ENCODE peak calls at places on chromosomes 11 and 22, in five cellular contexts. One of them, this sample, is unnamed.

GRCh38 chr11:133920109-133920990 is 36.4 kb downstream of the IGSF9B start:
- DNase-seq in NCI-H1092: no peak
- DNase-seq in fibroblast of mammary gland: no peak
- DNase-seq in activated CD4-positive, alpha-beta T cell treated with anti-CD3 and anti-CD28 coated beads, Interleukin-2, amount 50 U/mL, for 48 hours: no peak
- DNase-seq in hepatocyte: no peak
- DNase-seq in this sample: no peak

GRCh38 chr11:67316882-67317364 is 13.6 kb downstream of the SSH3 start:
- DNase-seq in NCI-H1092: no peak
- DNase-seq in fibroblast of mammary gland: peak
- DNase-seq in activated CD4-positive, alpha-beta T cell treated with anti-CD3 and anti-CD28 coated beads, Interleukin-2, amount 50 U/mL, for 48 hours: no peak
- DNase-seq in hepatocyte: no peak
- DNase-seq in this sample: no peak

GRCh38 chr11:12540913-12541587 is 133.2 kb upstream of the TEAD1 start:
- DNase-seq in NCI-H1092: no peak
- DNase-seq in fibroblast of mammary gland: peak
- DNase-seq in activated CD4-positive, alpha-beta T cell treated with anti-CD3 and anti-CD28 coated beads, Interleukin-2, amount 50 U/mL, for 48 hours: no peak
- DNase-seq in hepatocyte: peak
- DNase-seq in this sample: no peak

GRCh38 chr11:130522284-130522961 is 74.0 kb downstream of the ADAMTS15 start:
- DNase-seq in NCI-H1092: no peak
- DNase-seq in fibroblast of mammary gland: peak
- DNase-seq in activated CD4-positive, alpha-beta T cell treated with anti-CD3 and anti-CD28 coated beads, Interleukin-2, amount 50 U/mL, for 48 hours: no peak
- DNase-seq in hepatocyte: peak
- DNase-seq in this sample: no peak

GRCh38 chr11:8733847-8734246 is 51.3 kb downstream of the RPL27A start:
- DNase-seq in NCI-H1092: no peak
- DNase-seq in fibroblast of mammary gland: no peak
- DNase-seq in activated CD4-positive, alpha-beta T cell treated with anti-CD3 and anti-CD28 coated beads, Interleukin-2, amount 50 U/mL, for 48 hours: no peak
- DNase-seq in hepatocyte: no peak
- DNase-seq in this sample: no peak

GRCh38 chr11:107565219-107565937 is at the start of gene ALKBH8:
- DNase-seq in NCI-H1092: peak
- DNase-seq in fibroblast of mammary gland: peak
- DNase-seq in activated CD4-positive, alpha-beta T cell treated with anti-CD3 and anti-CD28 coated beads, Interleukin-2, amount 50 U/mL, for 48 hours: peak
- DNase-seq in hepatocyte: peak
- DNase-seq in this sample: peak

GRCh38 chr11:64996710-64997380 is at the start of gene BATF2:
- DNase-seq in NCI-H1092: peak
- DNase-seq in fibroblast of mammary gland: peak
- DNase-seq in activated CD4-positive, alpha-beta T cell treated with anti-CD3 and anti-CD28 coated beads, Interleukin-2, amount 50 U/mL, for 48 hours: no peak
- DNase-seq in hepatocyte: peak
- DNase-seq in this sample: no peak

GRCh38 chr11:6604081-6604626 is 580 bp downstream of the ILK start:
- DNase-seq in NCI-H1092: no peak
- DNase-seq in fibroblast of mammary gland: peak
- DNase-seq in activated CD4-positive, alpha-beta T cell treated with anti-CD3 and anti-CD28 coated beads, Interleukin-2, amount 50 U/mL, for 48 hours: peak
- DNase-seq in hepatocyte: peak
- DNase-seq in this sample: no peak

GRCh38 chr11:55707029-55707428 is 45.0 kb downstream of the OR4C6 start:
- DNase-seq in NCI-H1092: peak
- DNase-seq in fibroblast of mammary gland: peak
- DNase-seq in activated CD4-positive, alpha-beta T cell treated with anti-CD3 and anti-CD28 coated beads, Interleukin-2, amount 50 U/mL, for 48 hours: no peak
- DNase-seq in hepatocyte: peak
- DNase-seq in this sample: peak

GRCh38 chr11:120632579-120632978 is 121.0 kb downstream of the GRIK4 start:
- DNase-seq in NCI-H1092: no peak
- DNase-seq in fibroblast of mammary gland: no peak
- DNase-seq in activated CD4-positive, alpha-beta T cell treated with anti-CD3 and anti-CD28 coated beads, Interleukin-2, amount 50 U/mL, for 48 hours: no peak
- DNase-seq in hepatocyte: no peak
- DNase-seq in this sample: no peak

GRCh38 chr22:33051960-33052839 is 6.0 kb downstream of the SYN3 start:
- DNase-seq in NCI-H1092: no peak
- DNase-seq in fibroblast of mammary gland: no peak
- DNase-seq in activated CD4-positive, alpha-beta T cell treated with anti-CD3 and anti-CD28 coated beads, Interleukin-2, amount 50 U/mL, for 48 hours: no peak
- DNase-seq in hepatocyte: no peak
- DNase-seq in this sample: no peak

GRCh38 chr22:44385781-44386180 is 73.0 kb upstream of the SHISAL1 start:
- DNase-seq in NCI-H1092: no peak
- DNase-seq in fibroblast of mammary gland: no peak
- DNase-seq in activated CD4-positive, alpha-beta T cell treated with anti-CD3 and anti-CD28 coated beads, Interleukin-2, amount 50 U/mL, for 48 hours: no peak
- DNase-seq in hepatocyte: no peak
- DNase-seq in this sample: no peak

GRCh38 chr22:47372596-47373385 is 610.3 kb downstream of the TBC1D22A start:
- DNase-seq in NCI-H1092: no peak
- DNase-seq in fibroblast of mammary gland: no peak
- DNase-seq in activated CD4-positive, alpha-beta T cell treated with anti-CD3 and anti-CD28 coated beads, Interleukin-2, amount 50 U/mL, for 48 hours: no peak
- DNase-seq in hepatocyte: no peak
- DNase-seq in this sample: no peak

GRCh38 chr11:130178992-130179391 is 19.4 kb downstream of the ST14 start:
- DNase-seq in NCI-H1092: no peak
- DNase-seq in fibroblast of mammary gland: no peak
- DNase-seq in activated CD4-positive, alpha-beta T cell treated with anti-CD3 and anti-CD28 coated beads, Interleukin-2, amount 50 U/mL, for 48 hours: no peak
- DNase-seq in hepatocyte: no peak
- DNase-seq in this sample: no peak

GRCh38 chr22:49289822-49290221 is 537.9 kb downstream of the BRD1 start:
- DNase-seq in NCI-H1092: no peak
- DNase-seq in fibroblast of mammary gland: no peak
- DNase-seq in activated CD4-positive, alpha-beta T cell treated with anti-CD3 and anti-CD28 coated beads, Interleukin-2, amount 50 U/mL, for 48 hours: no peak
- DNase-seq in hepatocyte: no peak
- DNase-seq in this sample: no peak

GRCh38 chr11:86370922-86371614 is 3.6 kb upstream of the CCDC81 start:
- DNase-seq in NCI-H1092: no peak
- DNase-seq in fibroblast of mammary gland: peak
- DNase-seq in activated CD4-positive, alpha-beta T cell treated with anti-CD3 and anti-CD28 coated beads, Interleukin-2, amount 50 U/mL, for 48 hours: no peak
- DNase-seq in hepatocyte: peak
- DNase-seq in this sample: no peak

GRCh38 chr11:104338186-104338585 is 174.2 kb upstream of the PDGFD start:
- DNase-seq in NCI-H1092: no peak
- DNase-seq in fibroblast of mammary gland: peak
- DNase-seq in activated CD4-positive, alpha-beta T cell treated with anti-CD3 and anti-CD28 coated beads, Interleukin-2, amount 50 U/mL, for 48 hours: no peak
- DNase-seq in hepatocyte: no peak
- DNase-seq in this sample: no peak

GRCh38 chr22:37229012-37229804 is 14.9 kb downstream of the RAC2 start:
- DNase-seq in NCI-H1092: no peak
- DNase-seq in fibroblast of mammary gland: peak
- DNase-seq in activated CD4-positive, alpha-beta T cell treated with anti-CD3 and anti-CD28 coated beads, Interleukin-2, amount 50 U/mL, for 48 hours: peak
- DNase-seq in hepatocyte: peak
- DNase-seq in this sample: no peak

GRCh38 chr11:89660234-89660633 is 49.9 kb upstream of the TRIM77 start:
- DNase-seq in NCI-H1092: no peak
- DNase-seq in fibroblast of mammary gland: no peak
- DNase-seq in activated CD4-positive, alpha-beta T cell treated with anti-CD3 and anti-CD28 coated beads, Interleukin-2, amount 50 U/mL, for 48 hours: no peak
- DNase-seq in hepatocyte: peak
- DNase-seq in this sample: no peak

GRCh38 chr11:71241721-71242259 is 10.6 kb downstream of the SHANK2 start:
- DNase-seq in NCI-H1092: no peak
- DNase-seq in fibroblast of mammary gland: no peak
- DNase-seq in activated CD4-positive, alpha-beta T cell treated with anti-CD3 and anti-CD28 coated beads, Interleukin-2, amount 50 U/mL, for 48 hours: no peak
- DNase-seq in hepatocyte: no peak
- DNase-seq in this sample: no peak

GRCh38 chr11:111913997-111914396 is 1.5 kb downstream of the HSPB2 start:
- DNase-seq in NCI-H1092: no peak
- DNase-seq in fibroblast of mammary gland: peak
- DNase-seq in activated CD4-positive, alpha-beta T cell treated with anti-CD3 and anti-CD28 coated beads, Interleukin-2, amount 50 U/mL, for 48 hours: no peak
- DNase-seq in hepatocyte: no peak
- DNase-seq in this sample: no peak

GRCh38 chr11:123188508-123189165 is 6.4 kb downstream of the CLMP start:
- DNase-seq in NCI-H1092: peak
- DNase-seq in fibroblast of mammary gland: peak
- DNase-seq in activated CD4-positive, alpha-beta T cell treated with anti-CD3 and anti-CD28 coated beads, Interleukin-2, amount 50 U/mL, for 48 hours: no peak
- DNase-seq in hepatocyte: no peak
- DNase-seq in this sample: no peak

GRCh38 chr11:36377759-36378553 is 81.9 kb downstream of the PRR5L start:
- DNase-seq in NCI-H1092: no peak
- DNase-seq in fibroblast of mammary gland: no peak
- DNase-seq in activated CD4-positive, alpha-beta T cell treated with anti-CD3 and anti-CD28 coated beads, Interleukin-2, amount 50 U/mL, for 48 hours: no peak
- DNase-seq in hepatocyte: no peak
- DNase-seq in this sample: no peak

GRCh38 chr22:49716441-49716840 is 111.2 kb downstream of the BRD1 start:
- DNase-seq in NCI-H1092: no peak
- DNase-seq in fibroblast of mammary gland: no peak
- DNase-seq in activated CD4-positive, alpha-beta T cell treated with anti-CD3 and anti-CD28 coated beads, Interleukin-2, amount 50 U/mL, for 48 hours: no peak
- DNase-seq in hepatocyte: no peak
- DNase-seq in this sample: no peak

GRCh38 chr11:118310781-118311485 is 6.4 kb downstream of the CD3E start:
- DNase-seq in NCI-H1092: no peak
- DNase-seq in fibroblast of mammary gland: no peak
- DNase-seq in activated CD4-positive, alpha-beta T cell treated with anti-CD3 and anti-CD28 coated beads, Interleukin-2, amount 50 U/mL, for 48 hours: no peak
- DNase-seq in hepatocyte: peak
- DNase-seq in this sample: no peak

GRCh38 chr11:44112083-44112865 is 16.8 kb downstream of the EXT2 start:
- DNase-seq in NCI-H1092: peak
- DNase-seq in fibroblast of mammary gland: peak
- DNase-seq in activated CD4-positive, alpha-beta T cell treated with anti-CD3 and anti-CD28 coated beads, Interleukin-2, amount 50 U/mL, for 48 hours: peak
- DNase-seq in hepatocyte: peak
- DNase-seq in this sample: peak

GRCh38 chr11:88292156-88292844 is 45.2 kb downstream of the CTSC start:
- DNase-seq in NCI-H1092: peak
- DNase-seq in fibroblast of mammary gland: peak
- DNase-seq in activated CD4-positive, alpha-beta T cell treated with anti-CD3 and anti-CD28 coated beads, Interleukin-2, amount 50 U/mL, for 48 hours: no peak
- DNase-seq in hepatocyte: no peak
- DNase-seq in this sample: peak

GRCh38 chr11:84355911-84356310 is 1069.7 kb upstream of the CCDC90B start:
- DNase-seq in NCI-H1092: no peak
- DNase-seq in fibroblast of mammary gland: no peak
- DNase-seq in activated CD4-positive, alpha-beta T cell treated with anti-CD3 and anti-CD28 coated beads, Interleukin-2, amount 50 U/mL, for 48 hours: no peak
- DNase-seq in hepatocyte: no peak
- DNase-seq in this sample: no peak

GRCh38 chr11:61787928-61788491 is 4.4 kb downstream of the TMEM258 start:
- DNase-seq in NCI-H1092: no peak
- DNase-seq in fibroblast of mammary gland: peak
- DNase-seq in activated CD4-positive, alpha-beta T cell treated with anti-CD3 and anti-CD28 coated beads, Interleukin-2, amount 50 U/mL, for 48 hours: no peak
- DNase-seq in hepatocyte: peak
- DNase-seq in this sample: no peak